ENCODE peak calls at places on chromosomes 2 and 18, in six cellular contexts. One of them, this sample, is unnamed.

GRCh38 chr2:191738667-191739066 is 60.7 kb downstream of the NABP1 start:
- DNase-seq in anterior cingulate cortex: no peak
- DNase-seq in left ventricle myocardium inferior: no peak
- DNase-seq in GF-D8: no peak
- DNase-seq in stimulated activated naive CD8-positive, alpha-beta T cell treated with anti-CD3 and anti-CD28 coated beads, Interleukin-15, Interleukin-2, amounts not matched to agents 100 U/mL and 50 U/mL, for 24 hours: no peak
- DNase-seq in C1 segment of cervical spinal cord: no peak
- DNase-seq in this sample: no peak

GRCh38 chr2:25234756-25235155 is 66.4 kb upstream of the POMC start:
- DNase-seq in anterior cingulate cortex: no peak
- DNase-seq in left ventricle myocardium inferior: no peak
- DNase-seq in GF-D8: no peak
- DNase-seq in stimulated activated naive CD8-positive, alpha-beta T cell treated with anti-CD3 and anti-CD28 coated beads, Interleukin-15, Interleukin-2, amounts not matched to agents 100 U/mL and 50 U/mL, for 24 hours: no peak
- DNase-seq in C1 segment of cervical spinal cord: peak
- DNase-seq in this sample: no peak

GRCh38 chr18:22136395-22136794 is 33.0 kb upstream of the GATA6 start:
- DNase-seq in anterior cingulate cortex: no peak
- DNase-seq in left ventricle myocardium inferior: no peak
- DNase-seq in GF-D8: no peak
- DNase-seq in stimulated activated naive CD8-positive, alpha-beta T cell treated with anti-CD3 and anti-CD28 coated beads, Interleukin-15, Interleukin-2, amounts not matched to agents 100 U/mL and 50 U/mL, for 24 hours: no peak
- DNase-seq in C1 segment of cervical spinal cord: no peak
- DNase-seq in this sample: no peak

GRCh38 chr18:69400976-69401474 is 337 bp downstream of the DOK6 start:
- DNase-seq in anterior cingulate cortex: peak
- DNase-seq in left ventricle myocardium inferior: peak
- DNase-seq in GF-D8: no peak
- DNase-seq in stimulated activated naive CD8-positive, alpha-beta T cell treated with anti-CD3 and anti-CD28 coated beads, Interleukin-15, Interleukin-2, amounts not matched to agents 100 U/mL and 50 U/mL, for 24 hours: no peak
- DNase-seq in C1 segment of cervical spinal cord: no peak
- DNase-seq in this sample: peak

GRCh38 chr2:206881708-206882335 is 57.5 kb upstream of the CPO start:
- DNase-seq in anterior cingulate cortex: no peak
- DNase-seq in left ventricle myocardium inferior: no peak
- DNase-seq in GF-D8: no peak
- DNase-seq in stimulated activated naive CD8-positive, alpha-beta T cell treated with anti-CD3 and anti-CD28 coated beads, Interleukin-15, Interleukin-2, amounts not matched to agents 100 U/mL and 50 U/mL, for 24 hours: no peak
- DNase-seq in C1 segment of cervical spinal cord: no peak
- DNase-seq in this sample: no peak

GRCh38 chr2:220789961-220790360 is 782.1 kb downstream of the EPHA4 start:
- DNase-seq in anterior cingulate cortex: no peak
- DNase-seq in left ventricle myocardium inferior: no peak
- DNase-seq in GF-D8: no peak
- DNase-seq in stimulated activated naive CD8-positive, alpha-beta T cell treated with anti-CD3 and anti-CD28 coated beads, Interleukin-15, Interleukin-2, amounts not matched to agents 100 U/mL and 50 U/mL, for 24 hours: no peak
- DNase-seq in C1 segment of cervical spinal cord: no peak
- DNase-seq in this sample: peak

GRCh38 chr2:136891100-136891499 is 125.8 kb downstream of the THSD7B start:
- DNase-seq in anterior cingulate cortex: no peak
- DNase-seq in left ventricle myocardium inferior: no peak
- DNase-seq in GF-D8: no peak
- DNase-seq in stimulated activated naive CD8-positive, alpha-beta T cell treated with anti-CD3 and anti-CD28 coated beads, Interleukin-15, Interleukin-2, amounts not matched to agents 100 U/mL and 50 U/mL, for 24 hours: no peak
- DNase-seq in C1 segment of cervical spinal cord: no peak
- DNase-seq in this sample: no peak

GRCh38 chr2:17571681-17572080 is 31.2 kb downstream of the VSNL1 start:
- DNase-seq in anterior cingulate cortex: no peak
- DNase-seq in left ventricle myocardium inferior: no peak
- DNase-seq in GF-D8: no peak
- DNase-seq in stimulated activated naive CD8-positive, alpha-beta T cell treated with anti-CD3 and anti-CD28 coated beads, Interleukin-15, Interleukin-2, amounts not matched to agents 100 U/mL and 50 U/mL, for 24 hours: no peak
- DNase-seq in C1 segment of cervical spinal cord: no peak
- DNase-seq in this sample: no peak

GRCh38 chr2:191385416-191386160 is 140.4 kb downstream of the MYO1B start:
- DNase-seq in anterior cingulate cortex: no peak
- DNase-seq in left ventricle myocardium inferior: no peak
- DNase-seq in GF-D8: no peak
- DNase-seq in stimulated activated naive CD8-positive, alpha-beta T cell treated with anti-CD3 and anti-CD28 coated beads, Interleukin-15, Interleukin-2, amounts not matched to agents 100 U/mL and 50 U/mL, for 24 hours: peak
- DNase-seq in C1 segment of cervical spinal cord: no peak
- DNase-seq in this sample: no peak

GRCh38 chr2:112151275-112151674 is 13.1 kb downstream of the FBLN7 start:
- DNase-seq in anterior cingulate cortex: no peak
- DNase-seq in left ventricle myocardium inferior: no peak
- DNase-seq in GF-D8: no peak
- DNase-seq in stimulated activated naive CD8-positive, alpha-beta T cell treated with anti-CD3 and anti-CD28 coated beads, Interleukin-15, Interleukin-2, amounts not matched to agents 100 U/mL and 50 U/mL, for 24 hours: no peak
- DNase-seq in C1 segment of cervical spinal cord: no peak
- DNase-seq in this sample: no peak

This sample was measured in AG20443.